ENCODE peak calls at places on chromosomes 2 and 18, in four cellular contexts. X is GM23338, N is left ventricle myocardium superior, W is NCI-H774. R is an unnamed sample.

GRCh38 chr2:24262571-24262970 is 87.7 kb downstream of the FAM228A start:
- DNase-seq in N (no peak), W (no peak), X (no peak), R (no peak)

GRCh38 chr18:8705941-8706544 is 687 bp downstream of the MTCL1 start:
- DNase-seq in X (peak), W (no peak), N (peak), R (peak)

GRCh38 chr18:470661-471501 is 29.6 kb downstream of the COLEC12 start:
- DNase-seq in X (no peak), N (no peak), W (no peak), R (no peak)

GRCh38 chr2:239014897-239015768 is 167.2 kb downstream of the TWIST2 start:
- DNase-seq in N (peak), W (no peak), X (no peak), R (no peak)

GRCh38 chr2:213306320-213306942 is 22.2 kb downstream of the SPAG16 start:
- DNase-seq in X (no peak), W (no peak), N (peak), R (peak)

GRCh38 chr18:79884296-79884962 is 67.0 kb downstream of the SLC66A2 start:
- DNase-seq in W (no peak), X (no peak), N (peak), R (no peak)

GRCh38 chr18:10006261-10006903 is 92.6 kb downstream of the VAPA start:
- DNase-seq in N (no peak), X (no peak), W (peak), R (no peak)

GRCh38 chr2:37070931-37071330 is 13.2 kb downstream of the HEATR5B start:
- DNase-seq in X (no peak), N (no peak), W (no peak), R (no peak)

GRCh38 chr2:43605851-43606250 is 10.0 kb upstream of the THADA start:
- DNase-seq in X (peak), N (no peak), W (no peak), R (no peak)